ENCODE peak calls at places on chromosomes 4 and X, in four cellular contexts. One of them, this sample, is unnamed.
A peak's percentile ranks its signal among the peaks of the same experiment; 100 is the strongest.

GRCh38 chrX:42615161-42615563 is 162.8 kb downstream of the PPP1R2C start:
- DNase-seq in left lung: no peak
- DNase-seq in DND-41: peak; percentile 20
- DNase-seq in esophagus squamous epithelium: no peak
- DNase-seq in this sample: no peak

GRCh38 chr4:122045533-122045932 is 93.7 kb upstream of the TRPC3 start:
- DNase-seq in DND-41: no peak
- DNase-seq in left lung: peak; percentile 66
- DNase-seq in esophagus squamous epithelium: no peak
- DNase-seq in this sample: no peak

GRCh38 chr4:176545886-176546285 is 226.1 kb downstream of the SPCS3 start:
- DNase-seq in esophagus squamous epithelium: no peak
- DNase-seq in DND-41: no peak
- DNase-seq in left lung: no peak
- DNase-seq in this sample: no peak

GRCh38 chr4:120557372-120557771 is 365.2 kb downstream of the PRDM5 start:
- DNase-seq in esophagus squamous epithelium: no peak
- DNase-seq in DND-41: no peak
- DNase-seq in left lung: no peak
- DNase-seq in this sample: no peak

GRCh38 chrX:106894978-106895452 is 8.1 kb downstream of the RIPPLY1 start:
- DNase-seq in DND-41: no peak
- DNase-seq in esophagus squamous epithelium: no peak
- DNase-seq in left lung: peak; percentile 45
- DNase-seq in this sample: no peak

GRCh38 chr4:161252520-161253141 is 911.2 kb downstream of the FSTL5 start:
- DNase-seq in DND-41: no peak
- DNase-seq in left lung: no peak
- DNase-seq in esophagus squamous epithelium: no peak
- DNase-seq in this sample: no peak

GRCh38 chr4:52890401-52890791 is 28.3 kb downstream of the RASL11B start:
- DNase-seq in DND-41: no peak
- DNase-seq in left lung: no peak
- DNase-seq in esophagus squamous epithelium: no peak
- DNase-seq in this sample: no peak

GRCh38 chr4:1033840-1034551 is 22.6 kb downstream of the FGFRL1 start:
- DNase-seq in left lung: no peak
- DNase-seq in esophagus squamous epithelium: no peak
- DNase-seq in DND-41: no peak
- DNase-seq in this sample: peak; percentile 60

GRCh38 chr4:149841686-149842085 is 26.0 kb upstream of the IQCM start:
- DNase-seq in left lung: no peak
- DNase-seq in esophagus squamous epithelium: no peak
- DNase-seq in DND-41: no peak
- DNase-seq in this sample: no peak

GRCh38 chr4:104491826-104492771 is 2.6 kb downstream of the CXXC4 start:
- DNase-seq in esophagus squamous epithelium: no peak
- DNase-seq in left lung: no peak
- DNase-seq in DND-41: no peak
- DNase-seq in this sample: no peak

GRCh38 chrX:9188117-9188516 is 154.2 kb upstream of the FAM9B start:
- DNase-seq in DND-41: no peak
- DNase-seq in esophagus squamous epithelium: no peak
- DNase-seq in left lung: no peak
- DNase-seq in this sample: no peak

GRCh38 chrX:122906726-122907125 is 277.4 kb upstream of the GRIA3 start:
- DNase-seq in esophagus squamous epithelium: no peak
- DNase-seq in left lung: no peak
- DNase-seq in DND-41: no peak
- DNase-seq in this sample: no peak

GRCh38 chr4:74117024-74117534 is 18.1 kb upstream of the CXCL2 start:
- DNase-seq in left lung: peak; percentile 66
- DNase-seq in esophagus squamous epithelium: no peak
- DNase-seq in DND-41: no peak
- DNase-seq in this sample: peak; percentile 38

GRCh38 chr4:185112104-185112503 is 31.0 kb upstream of the SLC25A4 start:
- DNase-seq in esophagus squamous epithelium: no peak
- DNase-seq in left lung: peak; percentile 37
- DNase-seq in DND-41: no peak
- DNase-seq in this sample: no peak

DNA sequence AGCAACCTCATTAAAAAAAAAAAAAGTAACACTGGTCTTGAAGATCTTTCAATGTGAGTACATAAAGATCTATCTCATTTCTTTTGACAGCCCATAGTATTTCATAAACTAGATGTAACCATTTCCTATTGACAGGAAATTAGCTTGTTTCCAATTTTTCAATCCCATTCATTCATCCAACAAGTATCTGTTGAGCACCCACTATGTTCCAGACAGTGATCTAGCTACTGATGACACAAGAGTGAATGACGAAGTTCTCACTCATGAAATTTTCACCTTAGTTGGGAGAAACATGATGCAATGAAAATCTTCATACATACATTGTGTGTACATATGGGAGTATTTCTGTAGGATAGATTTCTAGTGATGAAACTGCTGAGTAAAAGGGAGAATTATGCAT is 1.7 kb downstream of the CD38 start:
- DNase-seq in DND-41: no peak
- DNase-seq in esophagus squamous epithelium: no peak
- DNase-seq in left lung: no peak
- DNase-seq in this sample: no peak
- H3K4me1 ChIP-seq in DND-41: peaks cover 75% of the 10 kb centered on the region
- H3K4me1 ChIP-seq in esophagus squamous epithelium: peaks cover 23% of the 10 kb centered on the region
- H3K4me1 ChIP-seq in left lung: peaks cover 58% of the 10 kb centered on the region
- H3K4me1 ChIP-seq in this sample: peaks cover 20% of the 10 kb centered on the region

GRCh38 chrX:85995641-85996040 is 51.7 kb downstream of the CHM start:
- DNase-seq in DND-41: no peak
- DNase-seq in esophagus squamous epithelium: no peak
- DNase-seq in left lung: no peak
- DNase-seq in this sample: no peak

GRCh38 chrX:85998954-85999353 is 48.4 kb downstream of the CHM start:
- DNase-seq in esophagus squamous epithelium: no peak
- DNase-seq in left lung: no peak
- DNase-seq in DND-41: no peak
- DNase-seq in this sample: no peak

GRCh38 chrX:85994787-85995186 is 52.6 kb downstream of the CHM start:
- DNase-seq in esophagus squamous epithelium: no peak
- DNase-seq in left lung: no peak
- DNase-seq in DND-41: no peak
- DNase-seq in this sample: no peak

GRCh38 chrX:85994228-85994627 is 53.1 kb downstream of the CHM start:
- DNase-seq in esophagus squamous epithelium: no peak
- DNase-seq in left lung: no peak
- DNase-seq in DND-41: no peak
- DNase-seq in this sample: no peak

DNA sequence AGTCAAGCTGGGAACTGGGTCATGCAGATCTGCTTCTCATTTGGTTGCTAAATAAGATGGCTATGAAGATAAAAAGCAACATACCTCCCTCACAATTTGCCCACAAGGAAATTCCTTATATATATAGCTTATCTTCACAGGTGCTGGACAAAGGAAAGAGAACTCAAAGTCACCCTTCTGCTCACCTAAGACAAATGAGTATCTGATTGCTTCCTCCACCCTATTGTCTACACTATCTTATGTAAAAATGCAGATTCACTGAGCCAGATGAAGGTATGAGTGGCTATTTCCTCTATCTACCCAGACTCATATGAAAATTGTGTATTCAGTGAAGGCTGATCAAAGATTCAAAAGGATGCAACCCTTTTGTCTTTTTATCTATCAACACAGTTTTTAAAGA is 50.8 kb downstream of the CHM start:
- DNase-seq in esophagus squamous epithelium: no peak
- DNase-seq in DND-41: no peak
- DNase-seq in left lung: no peak
- DNase-seq in this sample: no peak
- H3K4me1 ChIP-seq in esophagus squamous epithelium: peaks cover 15% of the 10 kb centered on the region
- H3K4me1 ChIP-seq in DND-41: no peaks in the 10 kb centered on the region
- H3K4me1 ChIP-seq in left lung: no peaks in the 10 kb centered on the region
- H3K4me1 ChIP-seq in this sample: no peaks in the 10 kb centered on the region

GRCh38 chr4:7254736-7255487 is 62.6 kb downstream of the SORCS2 start:
- DNase-seq in esophagus squamous epithelium: no peak
- DNase-seq in left lung: no peak
- DNase-seq in DND-41: no peak
- DNase-seq in this sample: no peak

GRCh38 chr4:7253341-7253700 is 61.0 kb downstream of the SORCS2 start:
- DNase-seq in DND-41: no peak
- DNase-seq in left lung: no peak
- DNase-seq in esophagus squamous epithelium: no peak
- DNase-seq in this sample: no peak

GRCh38 chr4:7255488-7255881 is 63.1 kb downstream of the SORCS2 start:
- DNase-seq in esophagus squamous epithelium: no peak
- DNase-seq in DND-41: no peak
- DNase-seq in left lung: no peak
- DNase-seq in this sample: no peak

GRCh38 chr4:7252510-7253340 is 60.4 kb downstream of the SORCS2 start:
- DNase-seq in esophagus squamous epithelium: no peak
- DNase-seq in left lung: no peak
- DNase-seq in DND-41: no peak
- DNase-seq in this sample: no peak

GRCh38 chr4:7253806-7254205 is 61.5 kb downstream of the SORCS2 start:
- DNase-seq in esophagus squamous epithelium: no peak
- DNase-seq in DND-41: no peak
- DNase-seq in left lung: no peak
- DNase-seq in this sample: no peak
- H3K4me1 ChIP-seq in esophagus squamous epithelium: peaks cover 12% of the 10 kb centered on the region
- H3K4me1 ChIP-seq in DND-41: no peaks in the 10 kb centered on the region
- H3K4me1 ChIP-seq in left lung: no peaks in the 10 kb centered on the region
- H3K4me1 ChIP-seq in this sample: peaks cover 44% of the 10 kb centered on the region

GRCh38 chrX:154484255-154485149 is 1.9 kb downstream of the UBL4A start:
- DNase-seq in left lung: no peak
- DNase-seq in DND-41: no peak
- DNase-seq in esophagus squamous epithelium: no peak
- DNase-seq in this sample: no peak

GRCh38 chrX:154483325-154483724 is 3.1 kb downstream of the UBL4A start:
- DNase-seq in left lung: no peak
- DNase-seq in esophagus squamous epithelium: no peak
- DNase-seq in DND-41: no peak
- DNase-seq in this sample: no peak

GRCh38 chrX:154482786-154483185 is 3.6 kb downstream of the UBL4A start:
- DNase-seq in esophagus squamous epithelium: no peak
- DNase-seq in DND-41: no peak
- DNase-seq in left lung: peak; percentile 23
- DNase-seq in this sample: no peak

GRCh38 chrX:154481195-154481594 is 2.1 kb upstream of the LAGE3 start:
- DNase-seq in esophagus squamous epithelium: no peak
- DNase-seq in left lung: no peak
- DNase-seq in DND-41: no peak
- DNase-seq in this sample: no peak

DNA sequence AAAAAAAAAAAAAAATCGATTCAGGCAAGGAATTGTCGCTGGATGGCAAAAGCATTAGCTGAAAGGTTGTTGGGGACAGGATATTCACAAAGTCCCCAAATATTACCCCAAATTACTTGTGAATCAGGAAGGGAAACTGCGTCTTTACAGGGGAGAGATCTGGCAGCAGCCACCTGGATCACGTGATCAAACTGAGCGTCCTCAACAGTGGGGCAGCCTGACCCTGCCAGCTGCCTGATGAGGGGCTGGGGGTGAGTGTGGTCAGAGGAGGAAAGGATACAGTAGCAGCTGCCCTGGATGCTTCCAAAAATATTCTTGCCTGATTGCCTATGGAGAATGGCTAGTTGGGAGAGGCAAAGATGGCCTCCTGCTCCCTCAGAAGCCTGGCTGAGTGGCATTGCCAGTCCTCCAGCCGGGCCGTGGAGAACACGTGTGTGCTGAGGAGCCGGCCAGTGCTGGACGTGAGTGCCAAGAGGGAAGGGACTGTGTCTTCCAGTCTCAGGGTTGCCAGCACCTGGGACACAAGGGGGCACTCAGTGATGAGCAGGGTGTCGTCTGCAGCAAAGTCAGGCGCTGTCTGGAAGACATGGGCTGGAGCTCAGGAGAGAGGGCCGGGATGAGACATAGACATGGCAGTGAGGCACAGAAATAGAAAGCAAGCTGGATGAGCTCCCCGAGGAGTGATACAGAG is 3.0 kb upstream of the LAGE3 start:
- DNase-seq in left lung: peak; percentile 27
- DNase-seq in esophagus squamous epithelium: no peak
- DNase-seq in DND-41: no peak
- DNase-seq in this sample: peak; percentile 51
- H3K4me1 ChIP-seq in left lung: peaks cover 32% of the 10 kb centered on the region
- H3K4me1 ChIP-seq in esophagus squamous epithelium: peaks cover 44% of the 10 kb centered on the region
- H3K4me1 ChIP-seq in DND-41: peaks cover 45% of the 10 kb centered on the region
- H3K4me1 ChIP-seq in this sample: peaks cover 10% of the 10 kb centered on the region

This sample was measured in psoas muscle.